ENCODE peak calls at places on chromosomes 16 and 17, in four cellular contexts. V is transverse colon, N is spleen, B is prostate gland. F is an unnamed sample.

GRCh38 chr16:4688674-4689045 is 4.7 kb upstream of the NUDT16L1 start:
- DNase-seq in V (no peak), N (peak; percentile 80), B (no peak), F (no peak)

GRCh38 chr16:1308036-1308976 is 1.1 kb upstream of the UBE2I start:
- DNase-seq in V (peak; percentile 37), N (no peak), B (no peak), F (no peak)

GRCh38 chr17:6299275-6299674 is 135.6 kb downstream of the AIPL1 start:
- DNase-seq in V (no peak), N (no peak), B (no peak), F (no peak)

GRCh38 chr17:81067331-81067730 is 32.4 kb downstream of the BAIAP2 start:
- DNase-seq in V (no peak), N (no peak), B (no peak), F (no peak)

GRCh38 chr16:19831678-19832077 is 53.0 kb downstream of the GPRC5B start:
- DNase-seq in V (no peak), N (no peak), B (no peak), F (no peak)

GRCh38 chr17:27565874-27566672 is 64.9 kb upstream of the LGALS9 start:
- DNase-seq in V (no peak), N (peak; percentile 53), B (no peak), F (no peak)

GRCh38 chr17:44610871-44611270 is 45.4 kb upstream of the MEIOC start:
- DNase-seq in V (no peak), N (no peak), B (no peak), F (peak; percentile 30)

GRCh38 chr17:74296548-74296936 is 22.5 kb downstream of the DNAI2 start:
- DNase-seq in V (peak; percentile 42), N (no peak), B (peak; percentile 42), F (no peak)

GRCh38 chr16:85798901-85799496 is 345 bp downstream of the EMC8 start:
- DNase-seq in V (peak; percentile 24), N (peak; percentile 89), B (no peak), F (no peak)

GRCh38 chr17:60229189-60229802 is 79.5 kb downstream of the CA4 start:
- DNase-seq in V (no peak), N (no peak), B (no peak), F (no peak)

GRCh38 chr17:44970136-44970737 is 2.1 kb upstream of the C1QL1 start:
- DNase-seq in V (peak; percentile 39), N (no peak), B (no peak), F (no peak)

GRCh38 chr17:55303701-55304145 is 39.0 kb downstream of the HLF start:
- DNase-seq in V (no peak), N (no peak), B (no peak), F (no peak)

GRCh38 chr17:48842746-48843145 is 11.9 kb downstream of the CALCOCO2 start:
- DNase-seq in V (no peak), N (no peak), B (no peak), F (no peak)

GRCh38 chr16:14677627-14678026 is 16.5 kb downstream of the PLA2G10 start:
- DNase-seq in V (no peak), N (no peak), B (no peak), F (no peak)

GRCh38 chr17:42288985-42289862 is 926 bp downstream of the STAT5A start:
- DNase-seq in V (peak; percentile 68), N (peak; percentile 91), B (no peak), F (no peak)

GRCh38 chr16:5381481-5381880 is 283.9 kb upstream of the EEF2KMT start:
- DNase-seq in V (no peak), N (no peak), B (no peak), F (no peak)

GRCh38 chr16:56278196-56278855 is 87.0 kb downstream of the GNAO1 start:
- DNase-seq in V (no peak), N (no peak), B (no peak), F (no peak)

GRCh38 chr17:16001498-16001897 is 1.9 kb downstream of the TTC19 start:
- DNase-seq in V (no peak), N (no peak), B (no peak), F (no peak)

GRCh38 chr16:75621170-75621477 is 2.0 kb downstream of the ADAT1 start:
- DNase-seq in V (no peak), N (no peak), B (no peak), F (no peak)

GRCh38 chr16:10333321-10334032 is 52.4 kb upstream of the ATF7IP2 start:
- DNase-seq in V (peak; percentile 8), N (no peak), B (no peak), F (no peak)

GRCh38 chr17:49931416-49931815 is 37.6 kb upstream of the DLX4 start:
- DNase-seq in V (no peak), N (no peak), B (no peak), F (no peak)

GRCh38 chr17:52465407-52465806 is 306.9 kb upstream of the CA10 start:
- DNase-seq in V (no peak), N (no peak), B (no peak), F (no peak)

GRCh38 chr16:86905302-86905701 is 327.0 kb downstream of the FOXL1 start:
- DNase-seq in V (no peak), N (peak; percentile 25), B (no peak), F (no peak)

GRCh38 chr17:8126306-8127066 is 2.6 kb upstream of the HES7 start:
- DNase-seq in V (peak; percentile 58), N (no peak), B (peak; percentile 56), F (no peak)

GRCh38 chr16:72858611-72859493 is 189.1 kb downstream of the ZFHX3 start:
- DNase-seq in V (no peak), N (no peak), B (no peak), F (no peak)

GRCh38 chr16:11992594-11993524 is 16.3 kb downstream of the SNX29 start:
- DNase-seq in V (no peak), N (no peak), B (no peak), F (no peak)

DNA sequence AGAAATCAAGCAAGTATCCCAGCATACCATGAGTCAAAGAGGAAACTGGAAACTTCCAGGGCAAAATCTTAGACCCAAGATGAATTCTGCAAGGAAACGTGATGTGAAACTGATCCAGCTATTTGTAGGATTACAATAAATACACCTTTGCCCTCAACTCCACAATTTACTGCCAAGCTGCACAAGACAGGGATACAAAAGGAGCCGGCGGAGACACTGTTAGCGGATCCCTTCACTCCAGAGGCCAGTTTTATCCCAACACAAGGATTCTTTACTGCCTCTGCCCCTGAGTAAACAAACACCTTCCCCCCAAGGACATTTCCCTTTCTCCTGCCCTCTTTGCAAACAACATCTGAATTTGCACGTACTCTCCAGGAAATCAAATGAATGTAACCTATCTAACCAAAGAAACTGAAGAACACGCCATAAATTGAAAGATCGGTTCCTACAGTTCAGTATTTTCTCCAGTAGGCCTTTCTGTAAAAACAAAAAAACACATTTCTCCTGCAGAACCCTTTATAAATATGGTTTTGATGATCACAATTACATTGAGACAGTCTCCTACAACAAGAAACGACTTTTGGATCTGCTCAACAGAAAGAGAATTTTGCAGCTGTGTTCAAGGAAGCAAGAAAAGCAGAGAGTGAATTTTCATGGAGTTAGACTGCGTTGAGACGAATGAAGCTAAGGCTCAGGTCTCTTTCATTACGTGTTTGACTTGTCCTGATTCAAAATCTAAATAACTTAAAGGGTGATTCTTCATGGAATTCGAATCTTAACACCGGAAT is 1.4 kb upstream of the CBX2 start:
- DNase-seq in V (no peak), N (no peak), B (no peak), F (no peak)
- TF ChIP-seq POLR2AphosphoS5 in V (peak; percentile 51), N (no peak), B (no peak), F (no peak)

GRCh38 chr16:31106509-31107464 is 1.4 kb upstream of the BCKDK start:
- DNase-seq in V (no peak), N (no peak), B (no peak), F (no peak)
- H3K4me3 ChIP-seq in V (no peak overlapping the region), N (no peak overlapping the region), B (no peak overlapping the region), F (no peak overlapping the region)

DNA sequence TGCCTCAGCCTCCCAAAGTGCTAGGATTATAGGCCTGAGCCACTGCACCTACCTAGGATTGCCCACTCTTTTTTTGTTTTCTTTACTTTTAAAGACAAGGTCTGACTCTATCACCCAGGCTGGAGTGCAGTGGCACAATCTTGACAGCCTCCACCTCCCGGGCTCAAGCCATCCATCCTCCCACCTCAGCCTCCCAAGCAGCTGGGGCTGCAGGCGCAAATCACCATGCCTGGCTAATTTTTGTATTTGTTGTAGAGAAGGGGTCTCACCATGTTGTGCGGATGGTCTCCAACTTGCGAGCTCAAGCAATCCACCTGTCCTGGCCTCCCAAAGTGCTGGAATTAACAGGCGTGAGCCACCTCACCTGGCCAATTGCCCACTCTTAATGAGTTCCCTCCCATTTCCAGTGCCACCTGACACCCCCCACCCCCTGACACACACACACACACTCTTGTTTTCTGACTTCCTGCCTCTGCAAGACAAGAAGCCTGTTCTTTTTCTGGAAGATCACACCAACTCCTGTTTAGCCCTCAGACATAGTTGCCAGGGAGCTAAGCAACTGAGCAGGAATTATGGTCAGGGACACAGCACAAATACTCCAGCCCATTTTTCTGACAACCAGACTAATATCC is 2.6 kb downstream of the OVCA2 start:
- DNase-seq in V (no peak), N (peak; percentile 50), B (no peak), F (no peak)
- TF ChIP-seq POLR2AphosphoS5 in V (no peak), N (no peak), B (no peak), F (no peak)

GRCh38 chr17:61574542-61575351 is 16.3 kb downstream of the NACA2 start:
- DNase-seq in V (no peak), N (no peak), B (peak; percentile 62), F (no peak)
- H3K4me3 ChIP-seq in V (no peak overlapping the region), N (no peak overlapping the region), B (no peak overlapping the region), F (no peak overlapping the region)

F was measured in SK-N-MC.